ENCODE peak calls at places on chromosome 9, in five cellular contexts. B is fibroblast of mammary gland; W is activated naive CD8-positive, alpha-beta T cell treated with anti-CD3 and anti-CD28 coated beads for 36 hours; G is neuronal stem cell; Z is A172. N is an unnamed sample.

GRCh38 chr9:89059925-89060506 is 68.7 kb downstream of the S1PR3 start:
- DNase-seq in B (no peak), W (no peak), G (no peak), Z (no peak), N (no peak)

GRCh38 chr9:89463986-89464901 is 33.7 kb downstream of the SEMA4D start:
- DNase-seq in B (no peak), W (peak), G (no peak), Z (peak), N (no peak)

GRCh38 chr9:14466429-14466818 is 152.5 kb upstream of the NFIB start:
- DNase-seq in B (no peak), W (no peak), G (no peak), Z (no peak), N (no peak)

GRCh38 chr9:130938652-130939404 is at the start of gene FIBCD1:
- DNase-seq in B (peak), W (peak), G (no peak), Z (no peak), N (no peak)

GRCh38 chr9:104850771-104851170 is 77.2 kb downstream of the ABCA1 start:
- DNase-seq in B (no peak), W (no peak), G (no peak), Z (no peak), N (no peak)

GRCh38 chr9:96491079-96491879 is 41.3 kb downstream of the HABP4 start:
- DNase-seq in B (no peak), W (peak), G (no peak), Z (no peak), N (no peak)

GRCh38 chr9:61673247-61673646 is 483.4 kb downstream of the SPATA31A7 start:
- DNase-seq in B (no peak), W (no peak), G (no peak), Z (no peak), N (no peak)

GRCh38 chr9:136585531-136586120 is 39.8 kb upstream of the NOTCH1 start:
- DNase-seq in B (no peak), W (no peak), G (no peak), Z (no peak), N (no peak)